ENCODE peak calls at places on chromosomes 16 and 17, in seven cellular contexts. S, E, U, W, X, Q and B are unnamed samples.

GRCh38 chr17:49494937-49495841 is at the start of gene NGFR:
- DNase-seq in S (no peak), E (no peak), U (peak; percentile 71), W (peak; percentile 70), X (peak; percentile 49), Q (no peak), B (peak; percentile 83)

GRCh38 chr17:50932584-50932901 is 66.4 kb upstream of the TOB1 start:
- DNase-seq in S (no peak), E (no peak), U (no peak), W (no peak), X (no peak), Q (no peak), B (no peak)

GRCh38 chr17:1928976-1929375 is 96.2 kb downstream of the RTN4RL1 start:
- DNase-seq in S (no peak), E (no peak), U (no peak), W (no peak), X (no peak), Q (no peak), B (no peak)

GRCh38 chr16:83215417-83216001 is 588.7 kb downstream of the CDH13 start:
- DNase-seq in S (no peak), E (no peak), U (peak; percentile 12), W (peak; percentile 34), X (no peak), Q (no peak), B (peak; percentile 29)

GRCh38 chr17:67385122-67385988 is 8.3 kb downstream of the PITPNC1 start:
- DNase-seq in S (no peak), E (no peak), U (no peak), W (no peak), X (no peak), Q (no peak), B (no peak)

GRCh38 chr17:48002920-48003685 is 32.2 kb downstream of the CDK5RAP3 start:
- DNase-seq in S (no peak), E (no peak), U (no peak), W (no peak), X (peak; percentile 73), Q (no peak), B (no peak)

GRCh38 chr16:88922114-88922825 is 54.7 kb downstream of the CBFA2T3 start:
- DNase-seq in S (no peak), E (peak; percentile 78), U (no peak), W (no peak), X (no peak), Q (peak; percentile 61), B (no peak)

GRCh38 chr17:16328997-16329396 is 24.3 kb downstream of the CENPV start:
- DNase-seq in S (no peak), E (no peak), U (no peak), W (no peak), X (no peak), Q (no peak), B (no peak)

GRCh38 chr17:21165922-21166598 is 39.3 kb downstream of the DHRS7B start:
- DNase-seq in S (no peak), E (no peak), U (no peak), W (no peak), X (no peak), Q (no peak), B (no peak)

GRCh38 chr16:89925596-89926079 is 2.5 kb downstream of the TUBB3 start:
- DNase-seq in S (no peak), E (no peak), U (no peak), W (no peak), X (no peak), Q (no peak), B (no peak)

GRCh38 chr16:30715777-30716445 is 16.9 kb downstream of the SRCAP start:
- DNase-seq in S (no peak), E (no peak), U (peak; percentile 25), W (no peak), X (no peak), Q (peak; percentile 18), B (peak; percentile 31)